ENCODE peak calls at places on chromosomes 7 and 10, in six cellular contexts. One of them, this sample, is unnamed.

GRCh38 chr7:131166066-131166465 is 161.6 kb upstream of the MKLN1 start:
- DNase-seq in testis: no peak
- DNase-seq in left lobe of liver: no peak
- DNase-seq in activated naive CD8-positive, alpha-beta T cell treated with anti-CD3 and anti-CD28 coated beads for 36 hours: no peak
- DNase-seq in NCI-H1417: no peak
- DNase-seq in H9: no peak
- DNase-seq in this sample: no peak

GRCh38 chr10:86524225-86524982 is 2.8 kb upstream of the WAPL start:
- DNase-seq in testis: no peak
- DNase-seq in left lobe of liver: no peak
- DNase-seq in activated naive CD8-positive, alpha-beta T cell treated with anti-CD3 and anti-CD28 coated beads for 36 hours: no peak
- DNase-seq in H9: no peak
- DNase-seq in NCI-H1417: peak
- DNase-seq in this sample: no peak

GRCh38 chr10:6701289-6701688 is 121.2 kb upstream of the PRKCQ start:
- DNase-seq in NCI-H1417: peak
- DNase-seq in left lobe of liver: no peak
- DNase-seq in testis: no peak
- DNase-seq in H9: peak
- DNase-seq in activated naive CD8-positive, alpha-beta T cell treated with anti-CD3 and anti-CD28 coated beads for 36 hours: no peak
- DNase-seq in this sample: no peak

GRCh38 chr7:51045319-51046102 is 262.8 kb upstream of the GRB10 start:
- DNase-seq in NCI-H1417: no peak
- DNase-seq in H9: no peak
- DNase-seq in activated naive CD8-positive, alpha-beta T cell treated with anti-CD3 and anti-CD28 coated beads for 36 hours: no peak
- DNase-seq in testis: no peak
- DNase-seq in left lobe of liver: no peak
- DNase-seq in this sample: no peak

GRCh38 chr7:105454058-105454739 is 65.5 kb upstream of the SRPK2 start:
- DNase-seq in testis: no peak
- DNase-seq in NCI-H1417: no peak
- DNase-seq in left lobe of liver: no peak
- DNase-seq in activated naive CD8-positive, alpha-beta T cell treated with anti-CD3 and anti-CD28 coated beads for 36 hours: no peak
- DNase-seq in H9: no peak
- DNase-seq in this sample: no peak

GRCh38 chr10:2925631-2926030 is 141.7 kb upstream of the PFKP start:
- DNase-seq in left lobe of liver: no peak
- DNase-seq in activated naive CD8-positive, alpha-beta T cell treated with anti-CD3 and anti-CD28 coated beads for 36 hours: no peak
- DNase-seq in NCI-H1417: peak
- DNase-seq in testis: peak
- DNase-seq in H9: no peak
- DNase-seq in this sample: no peak

GRCh38 chr7:117112640-117113039 is 159.3 kb downstream of the ST7 start:
- DNase-seq in testis: no peak
- DNase-seq in NCI-H1417: peak
- DNase-seq in activated naive CD8-positive, alpha-beta T cell treated with anti-CD3 and anti-CD28 coated beads for 36 hours: no peak
- DNase-seq in left lobe of liver: no peak
- DNase-seq in H9: no peak
- DNase-seq in this sample: peak

GRCh38 chr10:133332936-133333699 is 3.6 kb downstream of the CALY start:
- DNase-seq in testis: no peak
- DNase-seq in activated naive CD8-positive, alpha-beta T cell treated with anti-CD3 and anti-CD28 coated beads for 36 hours: no peak
- DNase-seq in left lobe of liver: no peak
- DNase-seq in NCI-H1417: no peak
- DNase-seq in H9: no peak
- DNase-seq in this sample: no peak

GRCh38 chr7:149624006-149624405 is 126.4 kb upstream of the ZNF746 start:
- DNase-seq in left lobe of liver: peak
- DNase-seq in H9: no peak
- DNase-seq in NCI-H1417: peak
- DNase-seq in testis: peak
- DNase-seq in activated naive CD8-positive, alpha-beta T cell treated with anti-CD3 and anti-CD28 coated beads for 36 hours: peak
- DNase-seq in this sample: no peak

GRCh38 chr7:92192326-92192725 is 13.4 kb upstream of the LRRD1 start:
- DNase-seq in H9: no peak
- DNase-seq in activated naive CD8-positive, alpha-beta T cell treated with anti-CD3 and anti-CD28 coated beads for 36 hours: no peak
- DNase-seq in left lobe of liver: no peak
- DNase-seq in testis: no peak
- DNase-seq in NCI-H1417: no peak
- DNase-seq in this sample: no peak

GRCh38 chr7:132455306-132455705 is 121.0 kb downstream of the PLXNA4 start:
- DNase-seq in NCI-H1417: peak
- DNase-seq in testis: no peak
- DNase-seq in activated naive CD8-positive, alpha-beta T cell treated with anti-CD3 and anti-CD28 coated beads for 36 hours: no peak
- DNase-seq in left lobe of liver: no peak
- DNase-seq in H9: no peak
- DNase-seq in this sample: no peak

GRCh38 chr7:126657599-126658358 is 595.0 kb downstream of the GRM8 start:
- DNase-seq in H9: no peak
- DNase-seq in NCI-H1417: peak
- DNase-seq in activated naive CD8-positive, alpha-beta T cell treated with anti-CD3 and anti-CD28 coated beads for 36 hours: no peak
- DNase-seq in testis: no peak
- DNase-seq in left lobe of liver: no peak
- DNase-seq in this sample: no peak

GRCh38 chr10:7345717-7346116 is 65.1 kb downstream of the SFMBT2 start:
- DNase-seq in activated naive CD8-positive, alpha-beta T cell treated with anti-CD3 and anti-CD28 coated beads for 36 hours: no peak
- DNase-seq in left lobe of liver: no peak
- DNase-seq in H9: no peak
- DNase-seq in NCI-H1417: no peak
- DNase-seq in testis: no peak
- DNase-seq in this sample: no peak

GRCh38 chr7:129898007-129898406 is 54.8 kb downstream of the UBE2H start:
- DNase-seq in NCI-H1417: no peak
- DNase-seq in testis: no peak
- DNase-seq in left lobe of liver: no peak
- DNase-seq in activated naive CD8-positive, alpha-beta T cell treated with anti-CD3 and anti-CD28 coated beads for 36 hours: no peak
- DNase-seq in H9: no peak
- DNase-seq in this sample: no peak

GRCh38 chr7:98137826-98138151 is 31.1 kb downstream of the LMTK2 start:
- DNase-seq in NCI-H1417: no peak
- DNase-seq in H9: no peak
- DNase-seq in testis: no peak
- DNase-seq in left lobe of liver: no peak
- DNase-seq in activated naive CD8-positive, alpha-beta T cell treated with anti-CD3 and anti-CD28 coated beads for 36 hours: no peak
- DNase-seq in this sample: no peak

GRCh38 chr7:41188163-41189130 is 514.4 kb downstream of the INHBA start:
- DNase-seq in left lobe of liver: no peak
- DNase-seq in testis: no peak
- DNase-seq in NCI-H1417: no peak
- DNase-seq in H9: no peak
- DNase-seq in activated naive CD8-positive, alpha-beta T cell treated with anti-CD3 and anti-CD28 coated beads for 36 hours: no peak
- DNase-seq in this sample: no peak

GRCh38 chr7:148761499-148762278 is 63.0 kb downstream of the CUL1 start:
- DNase-seq in activated naive CD8-positive, alpha-beta T cell treated with anti-CD3 and anti-CD28 coated beads for 36 hours: no peak
- DNase-seq in NCI-H1417: no peak
- DNase-seq in testis: no peak
- DNase-seq in H9: no peak
- DNase-seq in left lobe of liver: no peak
- DNase-seq in this sample: no peak

GRCh38 chr7:17105701-17106100 is 192.8 kb upstream of the AHR start:
- DNase-seq in testis: no peak
- DNase-seq in left lobe of liver: no peak
- DNase-seq in activated naive CD8-positive, alpha-beta T cell treated with anti-CD3 and anti-CD28 coated beads for 36 hours: no peak
- DNase-seq in NCI-H1417: no peak
- DNase-seq in H9: no peak
- DNase-seq in this sample: no peak

GRCh38 chr7:17374654-17375053 is 76.2 kb downstream of the AHR start:
- DNase-seq in left lobe of liver: no peak
- DNase-seq in NCI-H1417: no peak
- DNase-seq in H9: no peak
- DNase-seq in activated naive CD8-positive, alpha-beta T cell treated with anti-CD3 and anti-CD28 coated beads for 36 hours: no peak
- DNase-seq in testis: no peak
- DNase-seq in this sample: no peak

GRCh38 chr10:70296406-70296899 is 12.6 kb upstream of the NPFFR1 start:
- DNase-seq in H9: peak
- DNase-seq in testis: peak
- DNase-seq in activated naive CD8-positive, alpha-beta T cell treated with anti-CD3 and anti-CD28 coated beads for 36 hours: no peak
- DNase-seq in NCI-H1417: no peak
- DNase-seq in left lobe of liver: peak
- DNase-seq in this sample: no peak

This sample was measured in NCI-H2227 treated with DMSO at 0.1 percent for 48 hours.